ENCODE peak calls at places on chromosomes 4 and X, in nine cellular contexts. K is iris pigment epithelial cell; D is ureter; G is H54; V is activated CD4-positive, CD25-positive, alpha-beta regulatory T cell treated with anti-CD3 and anti-CD28 coated beads, Interleukin-2, amount 50 U/mL, for 72 hours; T is WTC11; N is stimulated activated CD8-positive, alpha-beta memory T cell treated with anti-CD3 and anti-CD28 coated beads, Interleukin-2, amount 100 ng/mL, for 1 hour; Z is stimulated activated CD4-positive, alpha-beta T cell treated with anti-CD3 and anti-CD28 coated beads, Interleukin-15, amount 100 ng/mL, for 1 hour; Q is HTR-8/SVneo. R is an unnamed sample.

GRCh38 chrX:112341598-112341997 is 259.0 kb upstream of the TRPC5 start:
- DNase-seq in K (peak; percentile 2), D (no peak), G (no peak), V (no peak), T (no peak), N (no peak), Z (no peak), Q (no peak), R (peak; percentile 7)

GRCh38 chr4:3340703-3341088 is 47.9 kb downstream of the RGS12 start:
- DNase-seq in K (no peak), D (peak; percentile 37), G (no peak), V (no peak), T (no peak), N (no peak), Z (no peak), Q (no peak), R (no peak)

GRCh38 chrX:19372170-19373033 is 28.7 kb downstream of the PDHA1 start:
- DNase-seq in K (peak; percentile 68), D (peak; percentile 64), G (no peak), V (peak; percentile 63), T (peak; percentile 69), N (peak; percentile 20), Z (peak; percentile 31), Q (peak; percentile 51), R (peak; percentile 68)

GRCh38 chr4:13641084-13641483 is 13.6 kb upstream of the BOD1L1 start:
- DNase-seq in K (no peak), D (no peak), G (no peak), V (no peak), T (no peak), N (no peak), Z (no peak), Q (no peak), R (no peak)

GRCh38 chr4:16573744-16574143 is 324.7 kb downstream of the LDB2 start:
- DNase-seq in K (peak; percentile 47), D (peak; percentile 62), G (no peak), V (no peak), T (no peak), N (no peak), Z (no peak), Q (no peak), R (peak; percentile 75)

GRCh38 chrX:1403228-1403627 is 11.3 kb upstream of the SLC25A6 start:
- DNase-seq in K (no peak), D (no peak), G (no peak), V (no peak), T (no peak), N (no peak), Z (no peak), Q (no peak), R (no peak)

GRCh38 chr4:74316397-74316796 is 8.1 kb downstream of the EPGN start:
- DNase-seq in K (peak; percentile 29), D (no peak), G (no peak), V (no peak), T (no peak), N (no peak), Z (no peak), Q (no peak), R (no peak)

GRCh38 chr4:125346616-125347015 is 31.9 kb downstream of the FAT4 start:
- DNase-seq in K (no peak), D (no peak), G (no peak), V (no peak), T (no peak), N (no peak), Z (no peak), Q (no peak), R (no peak)

GRCh38 chr4:71549516-71550160 is 210.8 kb downstream of the SLC4A4 start:
- DNase-seq in K (no peak), D (no peak), G (no peak), V (no peak), T (no peak), N (no peak), Z (no peak), Q (no peak), R (no peak)

GRCh38 chrX:150615356-150615755 is 46.9 kb downstream of the MTM1 start:
- DNase-seq in K (no peak), D (no peak), G (no peak), V (no peak), T (no peak), N (no peak), Z (no peak), Q (no peak), R (no peak)

GRCh38 chr4:15402146-15402545 is 25.7 kb upstream of the C1QTNF7 start:
- DNase-seq in K (peak; percentile 82), D (no peak), G (no peak), V (no peak), T (no peak), N (no peak), Z (no peak), Q (no peak), R (peak; percentile 41)

GRCh38 chrX:13046035-13046851 is 1.8 kb upstream of the FAM9C start:
- DNase-seq in K (no peak), D (no peak), G (no peak), V (no peak), T (no peak), N (no peak), Z (no peak), Q (no peak), R (no peak)

GRCh38 chrX:8846271-8846670 is 45.1 kb upstream of the FAM9A start:
- DNase-seq in K (no peak), D (no peak), G (no peak), V (no peak), T (no peak), N (no peak), Z (no peak), Q (no peak), R (no peak)

R was measured in AG08395.